ENCODE peak calls at places on chromosome 6, in five cellular contexts. U is tibial nerve; K is CD8-positive, alpha-beta T cell; J is heart right ventricle; C is AG10803. A is an unnamed sample.

GRCh38 chr6:11613858-11614257 is 76.3 kb downstream of the TMEM170B start:
- DNase-seq in U (no peak), K (no peak), J (no peak), C (peak; percentile 96), A (no peak)

GRCh38 chr6:150183105-150183504 is 40.3 kb downstream of the PPP1R14C start:
- DNase-seq in U (no peak), K (no peak), J (no peak), C (no peak), A (no peak)

GRCh38 chr6:89346433-89346832 is 6.1 kb downstream of the UBE2J1 start:
- DNase-seq in U (no peak), K (no peak), J (no peak), C (no peak), A (no peak)

GRCh38 chr6:16783485-16783884 is 22.2 kb upstream of the ATXN1 start:
- DNase-seq in U (no peak), K (no peak), J (no peak), C (no peak), A (no peak)

GRCh38 chr6:3309391-3310050 is 50.8 kb downstream of the PSMG4 start:
- DNase-seq in U (no peak), K (no peak), J (no peak), C (no peak), A (no peak)

GRCh38 chr6:74091133-74091793 is 395.3 kb downstream of the CD109 start:
- DNase-seq in U (no peak), K (no peak), J (no peak), C (peak; percentile 58), A (no peak)

GRCh38 chr6:135179920-135180457 is 1.1 kb upstream of the MYB start:
- DNase-seq in U (no peak), K (no peak), J (no peak), C (no peak), A (no peak)

GRCh38 chr6:92922216-92922806 is 497.0 kb downstream of the EPHA7 start:
- DNase-seq in U (no peak), K (no peak), J (no peak), C (no peak), A (no peak)

GRCh38 chr6:130076512-130076911 is 58.1 kb downstream of the L3MBTL3 start:
- DNase-seq in U (no peak), K (no peak), J (no peak), C (peak; percentile 13), A (no peak)

GRCh38 chr6:10759312-10759839 is 11.8 kb downstream of the TMEM14B start:
- DNase-seq in U (no peak), K (no peak), J (no peak), C (peak; percentile 92), A (no peak)

GRCh38 chr6:107108201-107108890 is 7.0 kb downstream of the BEND3 start:
- DNase-seq in U (no peak), K (no peak), J (no peak), C (no peak), A (no peak)

GRCh38 chr6:6842301-6842700 is 253.8 kb downstream of the LY86 start:
- DNase-seq in U (no peak), K (no peak), J (no peak), C (no peak), A (no peak)

GRCh38 chr6:62891065-62891647 is 320.1 kb upstream of the FKBP1C start:
- DNase-seq in U (no peak), K (no peak), J (no peak), C (peak; percentile 0), A (no peak)

GRCh38 chr6:13873288-13874190 is 51.2 kb upstream of the RNF182 start:
- DNase-seq in U (peak; percentile 16), K (peak; percentile 60), J (peak; percentile 52), C (no peak), A (peak; percentile 67)

GRCh38 chr6:140062042-140063041 is 687.9 kb upstream of the CITED2 start:
- DNase-seq in U (peak; percentile 78), K (no peak), J (peak; percentile 50), C (peak; percentile 99), A (no peak)

GRCh38 chr6:1263039-1263849 is 48.7 kb upstream of the FOXQ1 start:
- DNase-seq in U (no peak), K (no peak), J (no peak), C (peak; percentile 61), A (no peak)

GRCh38 chr6:168950500-168951223 is 303.0 kb downstream of the THBS2 start:
- DNase-seq in U (no peak), K (no peak), J (peak; percentile 20), C (peak; percentile 42), A (no peak)

GRCh38 chr6:135481786-135482369 is 15.7 kb downstream of the AHI1 start:
- DNase-seq in U (no peak), K (no peak), J (no peak), C (peak; percentile 25), A (no peak)

GRCh38 chr6:163536770-163537169 is 122.3 kb downstream of the QKI start:
- DNase-seq in U (no peak), K (no peak), J (no peak), C (peak; percentile 29), A (no peak)

GRCh38 chr6:148749678-148750077 is 2.8 kb downstream of the UST start:
- DNase-seq in U (no peak), K (no peak), J (no peak), C (no peak), A (no peak)

GRCh38 chr6:139287868-139288267 is 3.9 kb downstream of the TXLNB start:
- DNase-seq in U (no peak), K (no peak), J (no peak), C (no peak), A (no peak)

GRCh38 chr6:149913085-149913484 is 9.8 kb downstream of the RAET1G start:
- DNase-seq in U (no peak), K (no peak), J (no peak), C (no peak), A (no peak)

GRCh38 chr6:157236040-157236725 is 87.1 kb downstream of the TMEM242 start:
- DNase-seq in U (no peak), K (no peak), J (no peak), C (no peak), A (no peak)

GRCh38 chr6:6105472-6106036 is 98.8 kb upstream of the NRN1 start:
- DNase-seq in U (no peak), K (no peak), J (no peak), C (no peak), A (no peak)

GRCh38 chr6:42911171-42912021 is 4.5 kb upstream of the PTCRA start:
- DNase-seq in U (no peak), K (no peak), J (no peak), C (no peak), A (no peak)

GRCh38 chr6:170405311-170405975 is 98.9 kb downstream of the FAM120B start:
- DNase-seq in U (no peak), K (no peak), J (no peak), C (peak; percentile 95), A (no peak)

GRCh38 chr6:89830385-89830809 is 717 bp downstream of the CASP8AP2 start:
- DNase-seq in U (no peak), K (no peak), J (no peak), C (no peak), A (no peak)

GRCh38 chr6:17972074-17972966 is 15.1 kb downstream of the KIF13A start:
- DNase-seq in U (no peak), K (no peak), J (no peak), C (no peak), A (no peak)

GRCh38 chr6:128507337-128508310 is 12.8 kb downstream of the PTPRK start:
- DNase-seq in U (no peak), K (no peak), J (no peak), C (peak; percentile 49), A (no peak)

GRCh38 chr6:125434760-125435159 is 133.0 kb upstream of the HDDC2 start:
- DNase-seq in U (no peak), K (no peak), J (no peak), C (no peak), A (no peak)

GRCh38 chr6:33428219-33428890 is 8.5 kb downstream of the SYNGAP1 start:
- DNase-seq in U (no peak), K (no peak), J (no peak), C (no peak), A (no peak)

GRCh38 chr6:36246511-36247268 is 23.2 kb upstream of the PNPLA1 start:
- DNase-seq in U (no peak), K (no peak), J (no peak), C (no peak), A (no peak)

GRCh38 chr6:70846207-70846835 is 110.5 kb downstream of the B3GAT2 start:
- DNase-seq in U (no peak), K (no peak), J (no peak), C (no peak), A (no peak)

GRCh38 chr6:70842541-70842940 is 114.3 kb downstream of the B3GAT2 start:
- DNase-seq in U (no peak), K (no peak), J (no peak), C (no peak), A (no peak)

GRCh38 chr6:70844301-70844700 is 112.6 kb downstream of the B3GAT2 start:
- DNase-seq in U (no peak), K (no peak), J (no peak), C (no peak), A (no peak)

GRCh38 chr6:70841115-70841514 is 115.7 kb downstream of the B3GAT2 start:
- DNase-seq in U (no peak), K (no peak), J (no peak), C (peak; percentile 17), A (no peak)

GRCh38 chr6:70843328-70843918 is 113.4 kb downstream of the B3GAT2 start:
- DNase-seq in U (no peak), K (no peak), J (no peak), C (no peak), A (no peak)
- TF ChIP-seq CTCF in U (no peak), K (no peak), J (no peak), C (no peak), A (peak; percentile 5)

GRCh38 chr6:15363523-15364400 is 117.9 kb downstream of the JARID2 start:
- DNase-seq in U (no peak), K (no peak), J (no peak), C (no peak), A (no peak)
- TF ChIP-seq CTCF in U (no peak), K (no peak), J (no peak), C (no peak), A (no peak)

GRCh38 chr6:161139766-161140553 is 133.9 kb downstream of the AGPAT4 start:
- DNase-seq in U (no peak), K (no peak), J (no peak), C (no peak), A (no peak)
- TF ChIP-seq CTCF in U (no peak), K (no peak), J (no peak), C (no peak), A (no peak)

GRCh38 chr6:41334482-41335023 is 855 bp upstream of the NCR2 start:
- DNase-seq in U (no peak), K (no peak), J (no peak), C (no peak), A (no peak)
- TF ChIP-seq CTCF in U (no peak), K (no peak), J (no peak), C (peak; percentile 4), A (no peak)

A was measured in D721Med.